ENCODE peak calls at places on chromosomes 6 and 20, in eight cellular contexts. A is vagina, H is D721Med, V is AG09319, D is HFF-Myc, J is heart right ventricle, O is A549, G is suprapubic skin. M is an unnamed sample.

GRCh38 chr20:36435799-36436541 is 105.3 kb upstream of the MYL9 start:
- DNase-seq in G (peak), O (peak), D (no peak), H (no peak), A (no peak), J (peak), V (peak), M (peak)

GRCh38 chr6:138572200-138572875 is 73.0 kb upstream of the NHSL1 start:
- DNase-seq in G (no peak), J (peak), V (peak), D (peak), A (no peak), O (no peak), H (no peak), M (peak)

GRCh38 chr6:29521006-29521680 is 33.4 kb upstream of the MAS1L start:
- DNase-seq in D (no peak), H (no peak), A (peak), J (no peak), O (no peak), G (no peak), V (no peak), M (no peak)

GRCh38 chr6:148854992-148855391 is 108.2 kb downstream of the UST start:
- DNase-seq in A (no peak), H (no peak), O (no peak), G (no peak), J (no peak), V (no peak), D (no peak), M (no peak)

GRCh38 chr6:75460636-75461035 is 33.0 kb downstream of the FILIP1 start:
- DNase-seq in J (no peak), V (no peak), G (no peak), H (no peak), D (no peak), A (no peak), O (no peak), M (no peak)

GRCh38 chr6:121984956-121985355 is 414.5 kb upstream of the HSF2 start:
- DNase-seq in H (no peak), D (no peak), O (no peak), G (no peak), V (no peak), J (no peak), A (no peak), M (no peak)

GRCh38 chr6:142850653-142851434 is 94.1 kb downstream of the HIVEP2 start:
- DNase-seq in G (no peak), J (no peak), A (no peak), D (no peak), O (no peak), H (no peak), V (no peak), M (no peak)

GRCh38 chr6:45371924-45372582 is 5.7 kb downstream of the SUPT3H start:
- DNase-seq in O (no peak), A (no peak), G (no peak), H (no peak), V (no peak), D (no peak), J (no peak), M (no peak)

GRCh38 chr6:81758221-81758620 is 5.7 kb upstream of the TENT5A start:
- DNase-seq in O (no peak), H (no peak), J (no peak), A (no peak), G (no peak), D (no peak), V (no peak), M (no peak)
- TF ChIP-seq CTCF in O (no peak), H (no peak), J (no peak), A (no peak), G (no peak), D (no peak), V (no peak), M (no peak)

GRCh38 chr6:89299451-89299850 is 15.6 kb downstream of the GABRR2 start:
- DNase-seq in H (no peak), G (no peak), D (peak), V (no peak), J (no peak), O (no peak), A (no peak), M (peak)
- TF ChIP-seq CTCF in H (peak), G (no peak), D (peak), V (no peak), J (no peak), O (no peak), A (no peak), M (no peak)

DNA sequence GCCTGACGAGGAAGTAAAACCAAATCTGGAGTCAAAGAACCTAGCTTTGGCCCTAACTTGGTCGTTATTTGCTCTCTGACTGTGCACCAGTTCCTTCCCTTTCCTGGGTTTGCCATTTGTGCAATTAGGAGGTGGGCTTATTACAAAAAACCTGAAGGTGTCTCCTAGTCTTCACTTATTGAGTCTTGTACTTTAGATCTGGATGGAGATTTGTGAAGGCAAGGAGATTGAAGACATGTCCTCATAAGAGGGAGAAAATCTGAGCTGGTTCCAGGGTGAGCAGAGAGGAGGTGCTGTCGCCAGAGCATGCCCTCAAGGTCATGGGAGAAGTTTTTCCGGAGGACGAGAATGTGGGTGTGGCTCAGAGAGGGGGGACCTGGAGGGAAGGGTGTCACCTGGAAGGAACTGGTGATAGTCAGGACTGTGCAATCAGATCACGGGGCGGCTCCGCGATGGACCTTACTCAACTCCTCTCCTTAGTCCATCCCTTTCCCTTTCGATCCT is 703 bp upstream of the ACSS2 start:
- DNase-seq in J (no peak), A (no peak), H (no peak), V (no peak), D (no peak), G (no peak), O (no peak), M (no peak)
- TF ChIP-seq CTCF in J (peak), A (no peak), H (no peak), V (peak), D (no peak), G (no peak), O (peak), M (no peak)

GRCh38 chr20:258963-259362 is 1.4 kb downstream of the DEFB132 start:
- DNase-seq in D (no peak), O (peak), J (no peak), H (no peak), V (no peak), G (no peak), A (no peak), M (peak)
- TF ChIP-seq CTCF in D (peak), O (peak), J (peak), H (no peak), V (peak), G (no peak), A (no peak), M (no peak)

DNA sequence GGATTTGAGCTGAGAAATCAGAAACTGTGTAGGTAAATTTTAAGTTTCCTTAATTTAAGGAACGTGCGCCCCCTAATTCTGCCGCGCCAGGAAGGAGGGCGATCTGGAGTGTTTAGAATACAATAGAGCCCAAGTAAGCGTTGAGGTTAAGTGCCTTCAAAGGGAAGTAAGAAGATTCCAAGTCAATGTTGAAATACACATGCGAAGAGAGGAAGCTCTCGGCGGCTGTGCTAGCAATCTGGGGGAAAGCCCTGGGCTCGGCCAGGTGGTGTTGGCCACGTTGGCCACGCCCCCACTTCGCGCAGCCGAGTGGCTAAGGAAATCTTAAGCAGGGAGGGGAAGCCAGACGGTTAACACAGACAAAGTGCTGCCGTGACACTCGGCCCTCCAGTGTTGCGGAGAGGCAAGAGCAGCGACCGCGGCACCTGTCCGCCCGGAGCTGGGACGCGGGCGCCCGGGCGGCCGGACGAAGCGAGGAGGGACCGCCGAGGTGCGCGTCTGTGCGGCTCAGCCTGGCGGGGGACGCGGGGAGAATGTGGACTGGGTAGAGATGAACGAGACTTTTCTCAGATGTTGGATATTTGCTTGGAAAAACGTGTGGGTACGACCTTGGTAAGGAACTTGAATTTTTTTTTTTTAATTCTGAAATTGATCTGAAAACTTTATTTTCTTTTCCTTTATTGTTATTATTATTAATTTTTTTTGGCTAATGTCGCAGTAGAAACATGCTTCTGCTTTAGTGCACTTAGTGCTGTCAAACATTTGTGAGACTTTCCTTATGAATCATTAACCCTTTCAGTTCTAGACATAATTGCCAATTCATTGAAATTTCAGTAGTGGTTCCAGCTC is at the start of gene PRDM1:
- DNase-seq in J (peak), V (no peak), H (peak), O (peak), A (no peak), G (peak), D (peak), M (peak)
- TF ChIP-seq CTCF in J (peak), V (no peak), H (peak), O (no peak), A (no peak), G (peak), D (no peak), M (no peak)

GRCh38 chr6:161359617-161359945 is 85.7 kb upstream of the AGPAT4 start:
- DNase-seq in A (no peak), G (no peak), O (no peak), V (no peak), D (no peak), J (no peak), H (no peak), M (no peak)

GRCh38 chr6:161362266-161362665 is 88.4 kb upstream of the AGPAT4 start:
- DNase-seq in O (no peak), V (no peak), A (no peak), D (no peak), J (no peak), G (no peak), H (no peak), M (no peak)

GRCh38 chr6:161363286-161363685 is 89.4 kb upstream of the AGPAT4 start:
- DNase-seq in H (no peak), A (no peak), V (no peak), O (no peak), J (no peak), D (no peak), G (no peak), M (no peak)

GRCh38 chr6:161361529-161361928 is 87.7 kb upstream of the AGPAT4 start:
- DNase-seq in H (no peak), O (no peak), G (no peak), A (no peak), V (no peak), D (no peak), J (no peak), M (no peak)

GRCh38 chr6:161360505-161360904 is 86.6 kb upstream of the AGPAT4 start:
- DNase-seq in H (no peak), J (no peak), V (no peak), G (no peak), D (no peak), O (no peak), A (no peak), M (no peak)
- TF ChIP-seq CTCF in H (no peak), J (no peak), V (no peak), G (no peak), D (no peak), O (no peak), A (no peak), M (no peak)

M was measured in Calu3.